ENCODE peak calls at places on chromosome 17, in seven cellular contexts. One of them, this sample, is unnamed.
A peak's percentile ranks its signal among the peaks of the same experiment; 100 is the strongest.

GRCh38 chr17:67253379-67253778 is 8.4 kb upstream of the HELZ start:
- DNase-seq in activated naive CD8-positive, alpha-beta T cell treated with anti-CD3 and anti-CD28 coated beads, Interleukin-2, amount 50 U/mL, for 16 hours: no peak
- DNase-seq in fibroblast of lung: peak; percentile 66
- DNase-seq in effector CD4-positive, alpha-beta T cell: no peak
- DNase-seq in cortex of kidney: no peak
- DNase-seq in activated CD8-positive, alpha-beta memory T cell treated with anti-CD3 and anti-CD28 coated beads for 4 hours: no peak
- DNase-seq in stimulated activated CD8-positive, alpha-beta memory T cell treated with anti-CD3 and anti-CD28 coated beads, Interleukin-15, amount 100 ng/mL, for 1 hour: no peak
- DNase-seq in this sample: no peak

GRCh38 chr17:45172541-45173286 is 11.0 kb downstream of the HEXIM2 start:
- DNase-seq in fibroblast of lung: peak; percentile 73
- DNase-seq in effector CD4-positive, alpha-beta T cell: peak; percentile 16
- DNase-seq in activated CD8-positive, alpha-beta memory T cell treated with anti-CD3 and anti-CD28 coated beads for 4 hours: no peak
- DNase-seq in cortex of kidney: no peak
- DNase-seq in stimulated activated CD8-positive, alpha-beta memory T cell treated with anti-CD3 and anti-CD28 coated beads, Interleukin-15, amount 100 ng/mL, for 1 hour: peak; percentile 20
- DNase-seq in activated naive CD8-positive, alpha-beta T cell treated with anti-CD3 and anti-CD28 coated beads, Interleukin-2, amount 50 U/mL, for 16 hours: peak; percentile 30
- DNase-seq in this sample: no peak

GRCh38 chr17:8056976-8057625 is 18.2 kb downstream of the ALOX15B start:
- DNase-seq in activated CD8-positive, alpha-beta memory T cell treated with anti-CD3 and anti-CD28 coated beads for 4 hours: no peak
- DNase-seq in cortex of kidney: no peak
- DNase-seq in stimulated activated CD8-positive, alpha-beta memory T cell treated with anti-CD3 and anti-CD28 coated beads, Interleukin-15, amount 100 ng/mL, for 1 hour: no peak
- DNase-seq in effector CD4-positive, alpha-beta T cell: no peak
- DNase-seq in activated naive CD8-positive, alpha-beta T cell treated with anti-CD3 and anti-CD28 coated beads, Interleukin-2, amount 50 U/mL, for 16 hours: no peak
- DNase-seq in fibroblast of lung: no peak
- DNase-seq in this sample: no peak

GRCh38 chr17:34584805-34585416 is 5.5 kb downstream of the TMEM132E start:
- DNase-seq in stimulated activated CD8-positive, alpha-beta memory T cell treated with anti-CD3 and anti-CD28 coated beads, Interleukin-15, amount 100 ng/mL, for 1 hour: no peak
- DNase-seq in activated CD8-positive, alpha-beta memory T cell treated with anti-CD3 and anti-CD28 coated beads for 4 hours: no peak
- DNase-seq in effector CD4-positive, alpha-beta T cell: no peak
- DNase-seq in cortex of kidney: no peak
- DNase-seq in fibroblast of lung: peak; percentile 15
- DNase-seq in activated naive CD8-positive, alpha-beta T cell treated with anti-CD3 and anti-CD28 coated beads, Interleukin-2, amount 50 U/mL, for 16 hours: no peak
- DNase-seq in this sample: no peak

GRCh38 chr17:77116371-77116860 is 24.4 kb upstream of the SEC14L1 start:
- DNase-seq in stimulated activated CD8-positive, alpha-beta memory T cell treated with anti-CD3 and anti-CD28 coated beads, Interleukin-15, amount 100 ng/mL, for 1 hour: no peak
- DNase-seq in activated naive CD8-positive, alpha-beta T cell treated with anti-CD3 and anti-CD28 coated beads, Interleukin-2, amount 50 U/mL, for 16 hours: no peak
- DNase-seq in activated CD8-positive, alpha-beta memory T cell treated with anti-CD3 and anti-CD28 coated beads for 4 hours: no peak
- DNase-seq in effector CD4-positive, alpha-beta T cell: no peak
- DNase-seq in cortex of kidney: no peak
- DNase-seq in fibroblast of lung: no peak
- DNase-seq in this sample: no peak

GRCh38 chr17:5527647-5528250 is 41.4 kb downstream of the MIS12 start:
- DNase-seq in cortex of kidney: no peak
- DNase-seq in fibroblast of lung: no peak
- DNase-seq in effector CD4-positive, alpha-beta T cell: no peak
- DNase-seq in activated naive CD8-positive, alpha-beta T cell treated with anti-CD3 and anti-CD28 coated beads, Interleukin-2, amount 50 U/mL, for 16 hours: no peak
- DNase-seq in stimulated activated CD8-positive, alpha-beta memory T cell treated with anti-CD3 and anti-CD28 coated beads, Interleukin-15, amount 100 ng/mL, for 1 hour: no peak
- DNase-seq in activated CD8-positive, alpha-beta memory T cell treated with anti-CD3 and anti-CD28 coated beads for 4 hours: no peak
- DNase-seq in this sample: no peak

GRCh38 chr17:18141210-18141803 is 32.8 kb downstream of the MYO15A start:
- DNase-seq in fibroblast of lung: peak; percentile 70
- DNase-seq in activated naive CD8-positive, alpha-beta T cell treated with anti-CD3 and anti-CD28 coated beads, Interleukin-2, amount 50 U/mL, for 16 hours: no peak
- DNase-seq in activated CD8-positive, alpha-beta memory T cell treated with anti-CD3 and anti-CD28 coated beads for 4 hours: no peak
- DNase-seq in effector CD4-positive, alpha-beta T cell: peak; percentile 46
- DNase-seq in stimulated activated CD8-positive, alpha-beta memory T cell treated with anti-CD3 and anti-CD28 coated beads, Interleukin-15, amount 100 ng/mL, for 1 hour: peak; percentile 12
- DNase-seq in cortex of kidney: no peak
- DNase-seq in this sample: peak; percentile 47

GRCh38 chr17:21455761-21456160 is 79.6 kb downstream of the KCNJ12 start:
- DNase-seq in effector CD4-positive, alpha-beta T cell: no peak
- DNase-seq in activated naive CD8-positive, alpha-beta T cell treated with anti-CD3 and anti-CD28 coated beads, Interleukin-2, amount 50 U/mL, for 16 hours: no peak
- DNase-seq in cortex of kidney: no peak
- DNase-seq in activated CD8-positive, alpha-beta memory T cell treated with anti-CD3 and anti-CD28 coated beads for 4 hours: no peak
- DNase-seq in stimulated activated CD8-positive, alpha-beta memory T cell treated with anti-CD3 and anti-CD28 coated beads, Interleukin-15, amount 100 ng/mL, for 1 hour: no peak
- DNase-seq in fibroblast of lung: no peak
- DNase-seq in this sample: no peak

GRCh38 chr17:39225308-39225973 is at the start of gene STAC2:
- DNase-seq in fibroblast of lung: no peak
- DNase-seq in effector CD4-positive, alpha-beta T cell: no peak
- DNase-seq in cortex of kidney: no peak
- DNase-seq in activated CD8-positive, alpha-beta memory T cell treated with anti-CD3 and anti-CD28 coated beads for 4 hours: no peak
- DNase-seq in activated naive CD8-positive, alpha-beta T cell treated with anti-CD3 and anti-CD28 coated beads, Interleukin-2, amount 50 U/mL, for 16 hours: no peak
- DNase-seq in stimulated activated CD8-positive, alpha-beta memory T cell treated with anti-CD3 and anti-CD28 coated beads, Interleukin-15, amount 100 ng/mL, for 1 hour: no peak
- DNase-seq in this sample: no peak

GRCh38 chr17:17551361-17551760 is 40.1 kb downstream of the PEMT start:
- DNase-seq in activated naive CD8-positive, alpha-beta T cell treated with anti-CD3 and anti-CD28 coated beads, Interleukin-2, amount 50 U/mL, for 16 hours: no peak
- DNase-seq in fibroblast of lung: peak; percentile 12
- DNase-seq in effector CD4-positive, alpha-beta T cell: no peak
- DNase-seq in activated CD8-positive, alpha-beta memory T cell treated with anti-CD3 and anti-CD28 coated beads for 4 hours: no peak
- DNase-seq in stimulated activated CD8-positive, alpha-beta memory T cell treated with anti-CD3 and anti-CD28 coated beads, Interleukin-15, amount 100 ng/mL, for 1 hour: no peak
- DNase-seq in cortex of kidney: no peak
- DNase-seq in this sample: no peak

GRCh38 chr17:64084086-64084939 is 45.6 kb downstream of the ERN1 start:
- DNase-seq in stimulated activated CD8-positive, alpha-beta memory T cell treated with anti-CD3 and anti-CD28 coated beads, Interleukin-15, amount 100 ng/mL, for 1 hour: no peak
- DNase-seq in fibroblast of lung: peak; percentile 46
- DNase-seq in activated CD8-positive, alpha-beta memory T cell treated with anti-CD3 and anti-CD28 coated beads for 4 hours: no peak
- DNase-seq in activated naive CD8-positive, alpha-beta T cell treated with anti-CD3 and anti-CD28 coated beads, Interleukin-2, amount 50 U/mL, for 16 hours: no peak
- DNase-seq in cortex of kidney: no peak
- DNase-seq in effector CD4-positive, alpha-beta T cell: no peak
- DNase-seq in this sample: peak; percentile 59

GRCh38 chr17:75516619-75517276 is 420 bp downstream of the TSEN54 start:
- DNase-seq in activated CD8-positive, alpha-beta memory T cell treated with anti-CD3 and anti-CD28 coated beads for 4 hours: no peak
- DNase-seq in stimulated activated CD8-positive, alpha-beta memory T cell treated with anti-CD3 and anti-CD28 coated beads, Interleukin-15, amount 100 ng/mL, for 1 hour: no peak
- DNase-seq in effector CD4-positive, alpha-beta T cell: no peak
- DNase-seq in fibroblast of lung: peak; percentile 22
- DNase-seq in cortex of kidney: no peak
- DNase-seq in activated naive CD8-positive, alpha-beta T cell treated with anti-CD3 and anti-CD28 coated beads, Interleukin-2, amount 50 U/mL, for 16 hours: no peak
- DNase-seq in this sample: no peak

GRCh38 chr17:74759243-74759801 is 10.9 kb downstream of the NHERF1 start:
- DNase-seq in activated CD8-positive, alpha-beta memory T cell treated with anti-CD3 and anti-CD28 coated beads for 4 hours: no peak
- DNase-seq in cortex of kidney: no peak
- DNase-seq in fibroblast of lung: no peak
- DNase-seq in activated naive CD8-positive, alpha-beta T cell treated with anti-CD3 and anti-CD28 coated beads, Interleukin-2, amount 50 U/mL, for 16 hours: no peak
- DNase-seq in stimulated activated CD8-positive, alpha-beta memory T cell treated with anti-CD3 and anti-CD28 coated beads, Interleukin-15, amount 100 ng/mL, for 1 hour: no peak
- DNase-seq in effector CD4-positive, alpha-beta T cell: peak; percentile 37
- DNase-seq in this sample: peak; percentile 80

GRCh38 chr17:82103588-82104451 is 5.8 kb upstream of the FASN start:
- DNase-seq in fibroblast of lung: peak; percentile 29
- DNase-seq in cortex of kidney: no peak
- DNase-seq in effector CD4-positive, alpha-beta T cell: no peak
- DNase-seq in activated naive CD8-positive, alpha-beta T cell treated with anti-CD3 and anti-CD28 coated beads, Interleukin-2, amount 50 U/mL, for 16 hours: no peak
- DNase-seq in stimulated activated CD8-positive, alpha-beta memory T cell treated with anti-CD3 and anti-CD28 coated beads, Interleukin-15, amount 100 ng/mL, for 1 hour: no peak
- DNase-seq in activated CD8-positive, alpha-beta memory T cell treated with anti-CD3 and anti-CD28 coated beads for 4 hours: no peak
- DNase-seq in this sample: no peak

GRCh38 chr17:42674755-42675347 is 1.9 kb downstream of the PLEKHH3 start:
- DNase-seq in activated naive CD8-positive, alpha-beta T cell treated with anti-CD3 and anti-CD28 coated beads, Interleukin-2, amount 50 U/mL, for 16 hours: no peak
- DNase-seq in fibroblast of lung: no peak
- DNase-seq in effector CD4-positive, alpha-beta T cell: no peak
- DNase-seq in activated CD8-positive, alpha-beta memory T cell treated with anti-CD3 and anti-CD28 coated beads for 4 hours: no peak
- DNase-seq in cortex of kidney: no peak
- DNase-seq in stimulated activated CD8-positive, alpha-beta memory T cell treated with anti-CD3 and anti-CD28 coated beads, Interleukin-15, amount 100 ng/mL, for 1 hour: no peak
- DNase-seq in this sample: no peak

GRCh38 chr17:43755389-43755875 is 3.2 kb downstream of the SOST start:
- DNase-seq in effector CD4-positive, alpha-beta T cell: no peak
- DNase-seq in stimulated activated CD8-positive, alpha-beta memory T cell treated with anti-CD3 and anti-CD28 coated beads, Interleukin-15, amount 100 ng/mL, for 1 hour: no peak
- DNase-seq in activated CD8-positive, alpha-beta memory T cell treated with anti-CD3 and anti-CD28 coated beads for 4 hours: no peak
- DNase-seq in activated naive CD8-positive, alpha-beta T cell treated with anti-CD3 and anti-CD28 coated beads, Interleukin-2, amount 50 U/mL, for 16 hours: no peak
- DNase-seq in fibroblast of lung: peak; percentile 9
- DNase-seq in cortex of kidney: no peak
- DNase-seq in this sample: no peak

GRCh38 chr17:40466298-40466971 is 23.2 kb downstream of the IGFBP4 start:
- DNase-seq in effector CD4-positive, alpha-beta T cell: no peak
- DNase-seq in activated naive CD8-positive, alpha-beta T cell treated with anti-CD3 and anti-CD28 coated beads, Interleukin-2, amount 50 U/mL, for 16 hours: no peak
- DNase-seq in fibroblast of lung: no peak
- DNase-seq in activated CD8-positive, alpha-beta memory T cell treated with anti-CD3 and anti-CD28 coated beads for 4 hours: no peak
- DNase-seq in cortex of kidney: no peak
- DNase-seq in stimulated activated CD8-positive, alpha-beta memory T cell treated with anti-CD3 and anti-CD28 coated beads, Interleukin-15, amount 100 ng/mL, for 1 hour: no peak
- DNase-seq in this sample: no peak

GRCh38 chr17:59851431-59852375 is 41.0 kb downstream of the TUBD1 start:
- DNase-seq in activated naive CD8-positive, alpha-beta T cell treated with anti-CD3 and anti-CD28 coated beads, Interleukin-2, amount 50 U/mL, for 16 hours: no peak
- DNase-seq in activated CD8-positive, alpha-beta memory T cell treated with anti-CD3 and anti-CD28 coated beads for 4 hours: no peak
- DNase-seq in effector CD4-positive, alpha-beta T cell: no peak
- DNase-seq in fibroblast of lung: peak; percentile 100
- DNase-seq in cortex of kidney: no peak
- DNase-seq in stimulated activated CD8-positive, alpha-beta memory T cell treated with anti-CD3 and anti-CD28 coated beads, Interleukin-15, amount 100 ng/mL, for 1 hour: no peak
- DNase-seq in this sample: no peak

GRCh38 chr17:31834448-31834847 is 24.6 kb downstream of the COPRS start:
- DNase-seq in effector CD4-positive, alpha-beta T cell: no peak
- DNase-seq in activated CD8-positive, alpha-beta memory T cell treated with anti-CD3 and anti-CD28 coated beads for 4 hours: no peak
- DNase-seq in activated naive CD8-positive, alpha-beta T cell treated with anti-CD3 and anti-CD28 coated beads, Interleukin-2, amount 50 U/mL, for 16 hours: no peak
- DNase-seq in stimulated activated CD8-positive, alpha-beta memory T cell treated with anti-CD3 and anti-CD28 coated beads, Interleukin-15, amount 100 ng/mL, for 1 hour: no peak
- DNase-seq in cortex of kidney: no peak
- DNase-seq in fibroblast of lung: no peak
- DNase-seq in this sample: peak; percentile 94

GRCh38 chr17:31803494-31804213 is 55.4 kb downstream of the COPRS start:
- DNase-seq in cortex of kidney: no peak
- DNase-seq in effector CD4-positive, alpha-beta T cell: no peak
- DNase-seq in activated naive CD8-positive, alpha-beta T cell treated with anti-CD3 and anti-CD28 coated beads, Interleukin-2, amount 50 U/mL, for 16 hours: no peak
- DNase-seq in fibroblast of lung: no peak
- DNase-seq in stimulated activated CD8-positive, alpha-beta memory T cell treated with anti-CD3 and anti-CD28 coated beads, Interleukin-15, amount 100 ng/mL, for 1 hour: no peak
- DNase-seq in activated CD8-positive, alpha-beta memory T cell treated with anti-CD3 and anti-CD28 coated beads for 4 hours: no peak
- DNase-seq in this sample: no peak

GRCh38 chr17:27633312-27634025 is 2.5 kb downstream of the LGALS9 start:
- DNase-seq in cortex of kidney: no peak
- DNase-seq in stimulated activated CD8-positive, alpha-beta memory T cell treated with anti-CD3 and anti-CD28 coated beads, Interleukin-15, amount 100 ng/mL, for 1 hour: no peak
- DNase-seq in activated CD8-positive, alpha-beta memory T cell treated with anti-CD3 and anti-CD28 coated beads for 4 hours: no peak
- DNase-seq in fibroblast of lung: peak; percentile 21
- DNase-seq in activated naive CD8-positive, alpha-beta T cell treated with anti-CD3 and anti-CD28 coated beads, Interleukin-2, amount 50 U/mL, for 16 hours: no peak
- DNase-seq in effector CD4-positive, alpha-beta T cell: no peak
- DNase-seq in this sample: peak; percentile 16

GRCh38 chr17:37842401-37842800 is 81.8 kb upstream of the TBC1D3K start:
- DNase-seq in fibroblast of lung: no peak
- DNase-seq in activated naive CD8-positive, alpha-beta T cell treated with anti-CD3 and anti-CD28 coated beads, Interleukin-2, amount 50 U/mL, for 16 hours: no peak
- DNase-seq in stimulated activated CD8-positive, alpha-beta memory T cell treated with anti-CD3 and anti-CD28 coated beads, Interleukin-15, amount 100 ng/mL, for 1 hour: no peak
- DNase-seq in effector CD4-positive, alpha-beta T cell: no peak
- DNase-seq in activated CD8-positive, alpha-beta memory T cell treated with anti-CD3 and anti-CD28 coated beads for 4 hours: no peak
- DNase-seq in cortex of kidney: no peak
- DNase-seq in this sample: no peak

GRCh38 chr17:79761894-79762570 is 15.9 kb upstream of the CBX2 start:
- DNase-seq in activated naive CD8-positive, alpha-beta T cell treated with anti-CD3 and anti-CD28 coated beads, Interleukin-2, amount 50 U/mL, for 16 hours: no peak
- DNase-seq in activated CD8-positive, alpha-beta memory T cell treated with anti-CD3 and anti-CD28 coated beads for 4 hours: no peak
- DNase-seq in stimulated activated CD8-positive, alpha-beta memory T cell treated with anti-CD3 and anti-CD28 coated beads, Interleukin-15, amount 100 ng/mL, for 1 hour: no peak
- DNase-seq in cortex of kidney: no peak
- DNase-seq in effector CD4-positive, alpha-beta T cell: no peak
- DNase-seq in fibroblast of lung: no peak
- DNase-seq in this sample: no peak

GRCh38 chr17:80023261-80024205 is 12.1 kb downstream of the TBC1D16 start:
- DNase-seq in activated CD8-positive, alpha-beta memory T cell treated with anti-CD3 and anti-CD28 coated beads for 4 hours: no peak
- DNase-seq in stimulated activated CD8-positive, alpha-beta memory T cell treated with anti-CD3 and anti-CD28 coated beads, Interleukin-15, amount 100 ng/mL, for 1 hour: no peak
- DNase-seq in fibroblast of lung: no peak
- DNase-seq in cortex of kidney: no peak
- DNase-seq in activated naive CD8-positive, alpha-beta T cell treated with anti-CD3 and anti-CD28 coated beads, Interleukin-2, amount 50 U/mL, for 16 hours: no peak
- DNase-seq in effector CD4-positive, alpha-beta T cell: no peak
- DNase-seq in this sample: no peak

GRCh38 chr17:10805911-10806310 is 2.0 kb upstream of the TMEM238L start:
- DNase-seq in stimulated activated CD8-positive, alpha-beta memory T cell treated with anti-CD3 and anti-CD28 coated beads, Interleukin-15, amount 100 ng/mL, for 1 hour: no peak
- DNase-seq in activated naive CD8-positive, alpha-beta T cell treated with anti-CD3 and anti-CD28 coated beads, Interleukin-2, amount 50 U/mL, for 16 hours: no peak
- DNase-seq in cortex of kidney: no peak
- DNase-seq in activated CD8-positive, alpha-beta memory T cell treated with anti-CD3 and anti-CD28 coated beads for 4 hours: no peak
- DNase-seq in effector CD4-positive, alpha-beta T cell: no peak
- DNase-seq in fibroblast of lung: no peak
- DNase-seq in this sample: no peak

GRCh38 chr17:77649717-77650211 is 308.7 kb upstream of the TNRC6C start:
- DNase-seq in activated naive CD8-positive, alpha-beta T cell treated with anti-CD3 and anti-CD28 coated beads, Interleukin-2, amount 50 U/mL, for 16 hours: no peak
- DNase-seq in activated CD8-positive, alpha-beta memory T cell treated with anti-CD3 and anti-CD28 coated beads for 4 hours: no peak
- DNase-seq in fibroblast of lung: peak; percentile 12
- DNase-seq in cortex of kidney: no peak
- DNase-seq in effector CD4-positive, alpha-beta T cell: no peak
- DNase-seq in stimulated activated CD8-positive, alpha-beta memory T cell treated with anti-CD3 and anti-CD28 coated beads, Interleukin-15, amount 100 ng/mL, for 1 hour: no peak
- DNase-seq in this sample: no peak

GRCh38 chr17:13749566-13750235 is 148.0 kb upstream of the HS3ST3A1 start:
- DNase-seq in effector CD4-positive, alpha-beta T cell: no peak
- DNase-seq in activated naive CD8-positive, alpha-beta T cell treated with anti-CD3 and anti-CD28 coated beads, Interleukin-2, amount 50 U/mL, for 16 hours: no peak
- DNase-seq in stimulated activated CD8-positive, alpha-beta memory T cell treated with anti-CD3 and anti-CD28 coated beads, Interleukin-15, amount 100 ng/mL, for 1 hour: no peak
- DNase-seq in cortex of kidney: no peak
- DNase-seq in activated CD8-positive, alpha-beta memory T cell treated with anti-CD3 and anti-CD28 coated beads for 4 hours: no peak
- DNase-seq in fibroblast of lung: no peak
- DNase-seq in this sample: no peak

GRCh38 chr17:68184141-68184571 is 63.7 kb upstream of the AMZ2 start:
- DNase-seq in activated CD8-positive, alpha-beta memory T cell treated with anti-CD3 and anti-CD28 coated beads for 4 hours: no peak
- DNase-seq in cortex of kidney: no peak
- DNase-seq in fibroblast of lung: no peak
- DNase-seq in stimulated activated CD8-positive, alpha-beta memory T cell treated with anti-CD3 and anti-CD28 coated beads, Interleukin-15, amount 100 ng/mL, for 1 hour: no peak
- DNase-seq in activated naive CD8-positive, alpha-beta T cell treated with anti-CD3 and anti-CD28 coated beads, Interleukin-2, amount 50 U/mL, for 16 hours: no peak
- DNase-seq in effector CD4-positive, alpha-beta T cell: no peak
- DNase-seq in this sample: no peak

GRCh38 chr17:17042851-17043667 is 802 bp downstream of the MPRIP start:
- DNase-seq in activated CD8-positive, alpha-beta memory T cell treated with anti-CD3 and anti-CD28 coated beads for 4 hours: no peak
- DNase-seq in stimulated activated CD8-positive, alpha-beta memory T cell treated with anti-CD3 and anti-CD28 coated beads, Interleukin-15, amount 100 ng/mL, for 1 hour: no peak
- DNase-seq in cortex of kidney: no peak
- DNase-seq in activated naive CD8-positive, alpha-beta T cell treated with anti-CD3 and anti-CD28 coated beads, Interleukin-2, amount 50 U/mL, for 16 hours: no peak
- DNase-seq in effector CD4-positive, alpha-beta T cell: peak; percentile 26
- DNase-seq in fibroblast of lung: peak; percentile 51
- DNase-seq in this sample: no peak

GRCh38 chr17:68498479-68499326 is 13.5 kb upstream of the PRKAR1A start:
- DNase-seq in activated naive CD8-positive, alpha-beta T cell treated with anti-CD3 and anti-CD28 coated beads, Interleukin-2, amount 50 U/mL, for 16 hours: no peak
- DNase-seq in activated CD8-positive, alpha-beta memory T cell treated with anti-CD3 and anti-CD28 coated beads for 4 hours: no peak
- DNase-seq in cortex of kidney: no peak
- DNase-seq in fibroblast of lung: no peak
- DNase-seq in stimulated activated CD8-positive, alpha-beta memory T cell treated with anti-CD3 and anti-CD28 coated beads, Interleukin-15, amount 100 ng/mL, for 1 hour: no peak
- DNase-seq in effector CD4-positive, alpha-beta T cell: no peak
- DNase-seq in this sample: peak; percentile 55

GRCh38 chr17:35404360-35404759 is 27.9 kb downstream of the SLFN12 start:
- DNase-seq in activated naive CD8-positive, alpha-beta T cell treated with anti-CD3 and anti-CD28 coated beads, Interleukin-2, amount 50 U/mL, for 16 hours: no peak
- DNase-seq in activated CD8-positive, alpha-beta memory T cell treated with anti-CD3 and anti-CD28 coated beads for 4 hours: no peak
- DNase-seq in cortex of kidney: no peak
- DNase-seq in fibroblast of lung: peak; percentile 4
- DNase-seq in stimulated activated CD8-positive, alpha-beta memory T cell treated with anti-CD3 and anti-CD28 coated beads, Interleukin-15, amount 100 ng/mL, for 1 hour: no peak
- DNase-seq in effector CD4-positive, alpha-beta T cell: no peak
- DNase-seq in this sample: no peak

GRCh38 chr17:164536-165235 is 16.8 kb downstream of the DOC2B start:
- DNase-seq in fibroblast of lung: peak; percentile 14
- DNase-seq in activated naive CD8-positive, alpha-beta T cell treated with anti-CD3 and anti-CD28 coated beads, Interleukin-2, amount 50 U/mL, for 16 hours: no peak
- DNase-seq in activated CD8-positive, alpha-beta memory T cell treated with anti-CD3 and anti-CD28 coated beads for 4 hours: no peak
- DNase-seq in cortex of kidney: no peak
- DNase-seq in stimulated activated CD8-positive, alpha-beta memory T cell treated with anti-CD3 and anti-CD28 coated beads, Interleukin-15, amount 100 ng/mL, for 1 hour: no peak
- DNase-seq in effector CD4-positive, alpha-beta T cell: no peak
- DNase-seq in this sample: peak; percentile 45

GRCh38 chr17:43456661-43457361 is 27.0 kb upstream of the DHX8 start:
- DNase-seq in effector CD4-positive, alpha-beta T cell: no peak
- DNase-seq in cortex of kidney: no peak
- DNase-seq in activated naive CD8-positive, alpha-beta T cell treated with anti-CD3 and anti-CD28 coated beads, Interleukin-2, amount 50 U/mL, for 16 hours: no peak
- DNase-seq in stimulated activated CD8-positive, alpha-beta memory T cell treated with anti-CD3 and anti-CD28 coated beads, Interleukin-15, amount 100 ng/mL, for 1 hour: no peak
- DNase-seq in activated CD8-positive, alpha-beta memory T cell treated with anti-CD3 and anti-CD28 coated beads for 4 hours: no peak
- DNase-seq in fibroblast of lung: peak; percentile 71
- DNase-seq in this sample: peak; percentile 96

GRCh38 chr17:46841561-46842379 is 9.6 kb upstream of the WNT9B start:
- DNase-seq in activated naive CD8-positive, alpha-beta T cell treated with anti-CD3 and anti-CD28 coated beads, Interleukin-2, amount 50 U/mL, for 16 hours: no peak
- DNase-seq in effector CD4-positive, alpha-beta T cell: no peak
- DNase-seq in fibroblast of lung: no peak
- DNase-seq in cortex of kidney: no peak
- DNase-seq in activated CD8-positive, alpha-beta memory T cell treated with anti-CD3 and anti-CD28 coated beads for 4 hours: no peak
- DNase-seq in stimulated activated CD8-positive, alpha-beta memory T cell treated with anti-CD3 and anti-CD28 coated beads, Interleukin-15, amount 100 ng/mL, for 1 hour: no peak
- DNase-seq in this sample: no peak

GRCh38 chr17:27343294-27343693 is 49.4 kb downstream of the WSB1 start:
- DNase-seq in effector CD4-positive, alpha-beta T cell: no peak
- DNase-seq in activated naive CD8-positive, alpha-beta T cell treated with anti-CD3 and anti-CD28 coated beads, Interleukin-2, amount 50 U/mL, for 16 hours: no peak
- DNase-seq in activated CD8-positive, alpha-beta memory T cell treated with anti-CD3 and anti-CD28 coated beads for 4 hours: no peak
- DNase-seq in cortex of kidney: no peak
- DNase-seq in fibroblast of lung: no peak
- DNase-seq in stimulated activated CD8-positive, alpha-beta memory T cell treated with anti-CD3 and anti-CD28 coated beads, Interleukin-15, amount 100 ng/mL, for 1 hour: no peak
- DNase-seq in this sample: no peak

GRCh38 chr17:79883202-79883601 is 44.0 kb upstream of the CBX4 start:
- DNase-seq in activated CD8-positive, alpha-beta memory T cell treated with anti-CD3 and anti-CD28 coated beads for 4 hours: no peak
- DNase-seq in stimulated activated CD8-positive, alpha-beta memory T cell treated with anti-CD3 and anti-CD28 coated beads, Interleukin-15, amount 100 ng/mL, for 1 hour: no peak
- DNase-seq in cortex of kidney: no peak
- DNase-seq in activated naive CD8-positive, alpha-beta T cell treated with anti-CD3 and anti-CD28 coated beads, Interleukin-2, amount 50 U/mL, for 16 hours: no peak
- DNase-seq in fibroblast of lung: no peak
- DNase-seq in effector CD4-positive, alpha-beta T cell: no peak
- DNase-seq in this sample: no peak

This sample was measured in MV-4-11.